ENCODE peak calls at places on chromosomes 2 and 18, in seven cellular contexts. T is Calu3, Y is coronary artery, I is AG04449, F is tibial artery, L is IMR-90, Z is kidney epithelial cell. P is an unnamed sample.

GRCh38 chr2:132871829-132872228 is 201.8 kb upstream of the LYPD1 start:
- DNase-seq in L (no peak), I (no peak), Y (no peak), T (no peak), Z (no peak), F (no peak), P (no peak)

GRCh38 chr2:52639692-52640091 is 1127.9 kb upstream of the CHAC2 start:
- DNase-seq in T (no peak), Y (no peak), I (no peak), Z (no peak), F (no peak), L (peak), P (no peak)

GRCh38 chr2:157786663-157787363 is 89.3 kb downstream of the ACVR1 start:
- DNase-seq in Z (no peak), F (no peak), Y (no peak), T (no peak), L (no peak), I (no peak), P (no peak)

GRCh38 chr2:207503234-207503633 is 26.5 kb upstream of the CREB1 start:
- DNase-seq in I (no peak), Y (no peak), L (no peak), Z (no peak), F (peak), T (no peak), P (peak)

GRCh38 chr2:23492941-23493340 is 108.0 kb downstream of the KLHL29 start:
- DNase-seq in F (no peak), I (no peak), T (no peak), L (no peak), Z (no peak), Y (no peak), P (no peak)

GRCh38 chr2:69010437-69011194 is 2.4 kb upstream of the ANTXR1 start:
- DNase-seq in T (no peak), F (no peak), L (no peak), Y (no peak), I (no peak), Z (no peak), P (no peak)

GRCh38 chr2:23659773-23660172 is 267.1 kb downstream of the ATAD2B start:
- DNase-seq in Y (no peak), L (no peak), T (no peak), I (no peak), F (no peak), Z (no peak), P (no peak)

GRCh38 chr2:58419983-58420382 is 178.9 kb upstream of the FANCL start:
- DNase-seq in T (no peak), Y (no peak), Z (no peak), I (no peak), L (no peak), F (no peak), P (no peak)

GRCh38 chr2:151905963-151906632 is 77.9 kb upstream of the ARL5A start:
- DNase-seq in I (no peak), L (no peak), F (no peak), Z (no peak), Y (no peak), T (no peak), P (no peak)

GRCh38 chr2:191128172-191128910 is 22.5 kb downstream of the STAT4 start:
- DNase-seq in L (no peak), I (no peak), F (no peak), T (no peak), Y (no peak), Z (no peak), P (no peak)

GRCh38 chr2:160719116-160719515 is 225.5 kb upstream of the RBMS1 start:
- DNase-seq in Z (no peak), T (no peak), I (no peak), L (peak), F (no peak), Y (no peak), P (no peak)

GRCh38 chr2:68487773-68488355 is 20.5 kb downstream of the APLF start:
- DNase-seq in L (peak), F (no peak), Z (no peak), Y (no peak), T (no peak), I (no peak), P (no peak)

GRCh38 chr2:203683932-203684556 is 22.4 kb upstream of the CD28 start:
- DNase-seq in F (peak), L (peak), T (peak), Y (no peak), Z (peak), I (peak), P (no peak)

GRCh38 chr2:100820346-100821254 is 661 bp downstream of the NPAS2 start:
- DNase-seq in T (peak), L (no peak), F (no peak), Y (no peak), I (no peak), Z (no peak), P (peak)

GRCh38 chr2:68292108-68292710 is 27.5 kb downstream of the CNRIP1 start:
- DNase-seq in Y (no peak), L (peak), F (no peak), Z (no peak), T (peak), I (no peak), P (no peak)

GRCh38 chr2:8543412-8544167 is 138.3 kb upstream of the ID2 start:
- DNase-seq in I (peak), Y (peak), F (peak), Z (peak), T (no peak), L (peak), P (peak)

GRCh38 chr2:65706376-65706775 is 274.0 kb upstream of the SPRED2 start:
- DNase-seq in Y (no peak), L (no peak), F (no peak), Z (no peak), T (no peak), I (no peak), P (no peak)

GRCh38 chr2:102498414-102498813 is 25.4 kb downstream of the SLC9A4 start:
- DNase-seq in I (no peak), Y (no peak), Z (no peak), F (no peak), T (no peak), L (no peak), P (no peak)

GRCh38 chr2:6071536-6071935 is 379.4 kb downstream of the SOX11 start:
- DNase-seq in L (no peak), Z (no peak), Y (no peak), F (no peak), T (no peak), I (no peak), P (no peak)

GRCh38 chr2:9656270-9656766 is 25.5 kb upstream of the YWHAQ start:
- DNase-seq in Z (peak), F (no peak), T (no peak), L (peak), I (peak), Y (no peak), P (no peak)

GRCh38 chr2:189570565-189570964 is 10.0 kb downstream of the SLC40A1 start:
- DNase-seq in T (no peak), F (no peak), L (peak), Z (peak), Y (no peak), I (no peak), P (no peak)

GRCh38 chr18:79517322-79517721 is 121.6 kb downstream of the NFATC1 start:
- DNase-seq in F (no peak), I (no peak), Y (peak), L (no peak), Z (no peak), T (no peak), P (no peak)

GRCh38 chr18:79371536-79372210 is 24.1 kb upstream of the NFATC1 start:
- DNase-seq in Y (no peak), Z (no peak), L (no peak), T (no peak), I (no peak), F (no peak), P (no peak)

GRCh38 chr2:70514612-70515055 is 39.0 kb downstream of the TGFA start:
- DNase-seq in T (peak), Y (no peak), I (no peak), L (no peak), F (no peak), Z (no peak), P (peak)

GRCh38 chr2:96715658-96716057 is 24.2 kb downstream of the LMAN2L start:
- DNase-seq in Z (no peak), I (no peak), L (peak), Y (no peak), F (no peak), T (no peak), P (no peak)

GRCh38 chr18:62710417-62710816 is 4.9 kb upstream of the PHLPP1 start:
- DNase-seq in F (no peak), Y (no peak), L (peak), Z (no peak), T (no peak), I (no peak), P (no peak)
- TF ChIP-seq CTCF in F (no peak), Y (no peak), L (peak), Z (no peak), T (no peak), I (no peak), P (no peak)

GRCh38 chr2:44748-45341 is 1.5 kb downstream of the FAM110C start:
- DNase-seq in F (no peak), I (no peak), Y (no peak), L (no peak), T (peak), Z (no peak), P (peak)
- TF ChIP-seq CTCF in F (no peak), I (no peak), Y (no peak), L (no peak), T (no peak), Z (no peak), P (no peak)

GRCh38 chr2:112843288-112843687 is 6.7 kb upstream of the IL1B start:
- DNase-seq in T (no peak), Z (no peak), L (no peak), Y (no peak), I (no peak), F (no peak), P (no peak)
- TF ChIP-seq CTCF in T (no peak), Z (no peak), L (no peak), Y (no peak), I (no peak), F (no peak), P (no peak)

GRCh38 chr18:62810682-62811081 is 95.3 kb downstream of the PHLPP1 start:
- DNase-seq in I (no peak), F (no peak), T (no peak), Z (no peak), Y (no peak), L (no peak), P (no peak)
- TF ChIP-seq CTCF in I (no peak), F (no peak), T (no peak), Z (no peak), Y (no peak), L (no peak), P (no peak)

GRCh38 chr2:103991591-103991990 is 862.3 kb upstream of the POU3F3 start:
- DNase-seq in F (no peak), Y (no peak), Z (no peak), L (no peak), T (no peak), I (no peak), P (no peak)
- TF ChIP-seq CTCF in F (no peak), Y (no peak), Z (peak), L (no peak), T (no peak), I (no peak), P (no peak)

GRCh38 chr18:25061345-25061744 is 290.6 kb downstream of the ZNF521 start:
- DNase-seq in Z (no peak), T (no peak), Y (no peak), L (no peak), I (no peak), F (no peak), P (no peak)

GRCh38 chr18:25058520-25058919 is 293.4 kb downstream of the ZNF521 start:
- DNase-seq in F (no peak), T (peak), L (no peak), Z (no peak), I (no peak), Y (no peak), P (no peak)

GRCh38 chr18:25067291-25068050 is 284.5 kb downstream of the ZNF521 start:
- DNase-seq in L (no peak), Y (no peak), I (no peak), T (no peak), Z (no peak), F (no peak), P (no peak)

GRCh38 chr18:25066536-25066935 is 285.4 kb downstream of the ZNF521 start:
- DNase-seq in F (no peak), Y (no peak), T (no peak), I (no peak), L (peak), Z (no peak), P (no peak)

GRCh38 chr18:25062720-25063119 is 289.2 kb downstream of the ZNF521 start:
- DNase-seq in F (no peak), Y (no peak), Z (no peak), I (no peak), T (no peak), L (no peak), P (no peak)
- TF ChIP-seq CTCF in F (no peak), Y (no peak), Z (no peak), I (no peak), T (no peak), L (no peak), P (no peak)

GRCh38 chr2:238160206-238161129 is 1.7 kb downstream of the ERFE start:
- DNase-seq in F (peak), Y (no peak), L (peak), T (peak), I (no peak), Z (no peak), P (no peak)
- TF ChIP-seq CTCF in F (no peak), Y (no peak), L (peak), T (no peak), I (peak), Z (peak), P (no peak)

GRCh38 chr2:239263231-239263936 is 137.4 kb downstream of the HDAC4 start:
- DNase-seq in Z (no peak), F (no peak), T (no peak), Y (peak), L (no peak), I (no peak), P (peak)

GRCh38 chr2:239265681-239266435 is 135.0 kb downstream of the HDAC4 start:
- DNase-seq in I (no peak), F (no peak), T (no peak), Y (peak), Z (no peak), L (no peak), P (no peak)

GRCh38 chr2:239263937-239264837 is 136.6 kb downstream of the HDAC4 start:
- DNase-seq in Z (no peak), Y (peak), F (no peak), I (no peak), T (no peak), L (peak), P (peak)

GRCh38 chr2:239266436-239266770 is 134.4 kb downstream of the HDAC4 start:
- DNase-seq in Y (no peak), I (no peak), Z (no peak), L (no peak), F (no peak), T (no peak), P (no peak)

GRCh38 chr2:239264838-239265651 is 135.8 kb downstream of the HDAC4 start:
- DNase-seq in T (peak), F (no peak), L (peak), I (no peak), Y (peak), Z (no peak), P (peak)
- TF ChIP-seq CTCF in T (no peak), F (no peak), L (no peak), I (no peak), Y (no peak), Z (no peak), P (no peak)